ENCODE peak calls at places on chromosomes 6 and 20, in eight cellular contexts. P is HFFc6, V is nephron progenitor cell, C is endodermal cell, F is AG10803, Z is PC-3, X is NCI-H1436, N is left lung. W is an unnamed sample.

GRCh38 chr6:4460595-4461475 is 315.4 kb upstream of the CDYL start:
- DNase-seq in V (peak; percentile 16), X (no peak), N (no peak), F (peak; percentile 76), C (peak; percentile 52), P (no peak), Z (no peak), W (no peak)

GRCh38 chr6:47286301-47286700 is 23.4 kb downstream of the TNFRSF21 start:
- DNase-seq in N (no peak), V (no peak), X (no peak), C (no peak), Z (no peak), F (no peak), P (no peak), W (no peak)

GRCh38 chr6:136158398-136158797 is 91.7 kb downstream of the MTFR2 start:
- DNase-seq in C (no peak), F (no peak), N (peak; percentile 41), P (no peak), V (no peak), Z (no peak), X (no peak), W (no peak)

GRCh38 chr6:56851541-56852248 is 103.2 kb upstream of the BEND6 start:
- DNase-seq in Z (peak; percentile 77), N (no peak), F (peak; percentile 87), V (peak; percentile 39), X (no peak), C (peak; percentile 78), P (peak; percentile 92), W (peak; percentile 73)

GRCh38 chr6:118580585-118581419 is 32.7 kb downstream of the PLN start:
- DNase-seq in P (peak; percentile 73), X (no peak), F (peak; percentile 87), V (peak; percentile 36), N (no peak), C (peak; percentile 78), Z (peak; percentile 56), W (peak; percentile 64)

GRCh38 chr6:139706949-139707348 is 332.5 kb upstream of the CITED2 start:
- DNase-seq in X (no peak), N (no peak), P (no peak), Z (no peak), V (no peak), F (no peak), C (no peak), W (no peak)

GRCh38 chr6:33092385-33092784 is 16.6 kb downstream of the HLA-DPB1 start:
- DNase-seq in N (no peak), X (no peak), Z (no peak), F (no peak), C (no peak), V (no peak), P (no peak), W (no peak)

GRCh38 chr6:156508923-156509322 is 268.3 kb upstream of the ARID1B start:
- DNase-seq in N (no peak), P (no peak), Z (peak; percentile 46), C (no peak), X (no peak), F (no peak), V (no peak), W (peak; percentile 14)

GRCh38 chr20:18063676-18064075 is 6.0 kb upstream of the OVOL2 start:
- DNase-seq in P (no peak), F (no peak), C (peak; percentile 23), Z (no peak), N (no peak), V (no peak), X (no peak), W (no peak)

GRCh38 chr6:167668019-167668753 is 158.5 kb upstream of the AFDN start:
- DNase-seq in F (no peak), X (no peak), P (no peak), V (no peak), C (no peak), N (no peak), Z (no peak), W (no peak)

GRCh38 chr6:12870033-12870432 is 153.5 kb downstream of the PHACTR1 start:
- DNase-seq in P (no peak), F (no peak), N (no peak), V (no peak), X (peak; percentile 21), Z (no peak), C (no peak), W (peak; percentile 66)

GRCh38 chr6:122049341-122049740 is 350.1 kb upstream of the HSF2 start:
- DNase-seq in X (no peak), V (peak; percentile 12), Z (no peak), C (peak; percentile 56), P (no peak), F (peak; percentile 38), N (no peak), W (no peak)

GRCh38 chr6:7106215-7106751 is 1.5 kb upstream of the RREB1 start:
- DNase-seq in V (no peak), N (no peak), F (no peak), P (no peak), C (no peak), Z (no peak), X (no peak), W (no peak)

GRCh38 chr20:45377191-45377775 is 842 bp downstream of the TP53TG5 start:
- DNase-seq in P (no peak), Z (no peak), N (peak; percentile 65), X (no peak), F (no peak), V (peak; percentile 35), C (no peak), W (no peak)

GRCh38 chr6:136137008-136137689 is 113.0 kb downstream of the MTFR2 start:
- DNase-seq in F (no peak), V (no peak), P (no peak), X (peak; percentile 16), N (no peak), C (no peak), Z (peak; percentile 32), W (no peak)

GRCh38 chr6:134984821-134985220 is 34.9 kb upstream of the ALDH8A1 start:
- DNase-seq in F (peak; percentile 40), P (no peak), C (no peak), V (no peak), X (no peak), Z (no peak), N (no peak), W (no peak)

GRCh38 chr6:17835784-17836183 is 129.1 kb upstream of the NUP153 start:
- DNase-seq in C (peak; percentile 7), F (no peak), X (no peak), P (no peak), Z (no peak), N (no peak), V (no peak), W (no peak)

GRCh38 chr6:52662031-52662430 is 8.9 kb upstream of the TMEM14A start:
- DNase-seq in C (no peak), Z (no peak), N (no peak), P (no peak), X (no peak), V (no peak), F (peak; percentile 28), W (no peak)

GRCh38 chr6:42572523-42572922 is 8.7 kb downstream of the UBR2 start:
- DNase-seq in P (no peak), N (no peak), F (no peak), V (no peak), C (no peak), X (no peak), Z (no peak), W (no peak)

GRCh38 chr20:45933231-45934045 is 1.0 kb upstream of the PCIF1 start:
- DNase-seq in Z (peak; percentile 91), F (peak; percentile 70), P (peak; percentile 79), N (peak; percentile 81), C (peak; percentile 95), V (peak; percentile 64), X (peak; percentile 75), W (peak; percentile 99)

GRCh38 chr6:3882865-3883264 is 33.7 kb downstream of the FAM50B start:
- DNase-seq in X (no peak), V (no peak), F (peak; percentile 98), C (peak; percentile 10), Z (no peak), P (peak; percentile 78), N (no peak), W (no peak)

GRCh38 chr6:14880052-14880451 is 365.8 kb upstream of the JARID2 start:
- DNase-seq in F (no peak), C (no peak), N (no peak), P (no peak), Z (no peak), V (no peak), X (no peak), W (no peak)

GRCh38 chr20:37598101-37598530 is 70.4 kb upstream of the BLCAP start:
- DNase-seq in X (peak; percentile 94), C (peak; percentile 84), P (no peak), F (no peak), V (peak; percentile 66), Z (no peak), N (no peak), W (peak; percentile 92)

GRCh38 chr6:26421259-26422144 is 18.8 kb upstream of the BTN3A3 start:
- DNase-seq in X (peak; percentile 63), V (peak; percentile 63), F (peak; percentile 88), P (peak; percentile 94), Z (peak; percentile 93), N (peak; percentile 67), C (peak; percentile 91), W (peak; percentile 70)

GRCh38 chr20:44861547-44862006 is 23.9 kb upstream of the YWHAB start:
- DNase-seq in F (peak; percentile 91), V (no peak), N (no peak), Z (peak; percentile 45), P (peak; percentile 70), X (no peak), C (no peak), W (no peak)

GRCh38 chr6:5619249-5619648 is 357.9 kb downstream of the FARS2 start:
- DNase-seq in Z (no peak), N (no peak), V (no peak), P (no peak), C (no peak), F (no peak), X (no peak), W (no peak)

GRCh38 chr6:20058912-20059311 is 153.4 kb downstream of the MBOAT1 start:
- DNase-seq in P (no peak), X (no peak), V (no peak), N (no peak), F (no peak), Z (no peak), C (no peak), W (no peak)

GRCh38 chr6:65199121-65199520 is 507.9 kb downstream of the EYS start:
- DNase-seq in Z (peak; percentile 14), X (no peak), C (no peak), V (no peak), F (no peak), N (no peak), P (no peak), W (no peak)

GRCh38 chr20:45341939-45342862 is 6.0 kb downstream of the SDC4 start:
- DNase-seq in F (no peak), X (no peak), Z (peak; percentile 72), C (peak; percentile 89), N (peak; percentile 78), V (peak; percentile 48), P (peak; percentile 51), W (peak; percentile 69)

GRCh38 chr20:34283844-34284243 is 19.3 kb downstream of the AHCY start:
- DNase-seq in C (no peak), N (no peak), P (no peak), F (no peak), X (no peak), Z (no peak), V (no peak), W (no peak)

GRCh38 chr6:46484081-46484820 is 7.0 kb downstream of the RCAN2 start:
- DNase-seq in P (no peak), F (no peak), V (no peak), X (no peak), Z (no peak), N (no peak), C (no peak), W (no peak)

GRCh38 chr6:158770948-158771347 is 48.2 kb downstream of the EZR start:
- DNase-seq in V (no peak), Z (no peak), C (no peak), X (no peak), F (no peak), P (no peak), N (no peak), W (no peak)

GRCh38 chr6:51049288-51049982 is 230.8 kb downstream of the TFAP2B start:
- DNase-seq in Z (no peak), X (peak; percentile 82), P (no peak), V (no peak), N (no peak), F (no peak), C (no peak), W (no peak)

GRCh38 chr6:151230277-151230577 is 9.5 kb upstream of the AKAP12 start:
- DNase-seq in X (no peak), P (no peak), C (no peak), Z (no peak), N (no peak), F (no peak), V (no peak), W (no peak)